ENCODE peak calls at places on chromosomes 2 and 18, in six cellular contexts. N, G, H, Y, L and O are unnamed samples.

GRCh38 chr2:17759805-17760204 is 5.9 kb downstream of the GEN1 start:
- DNase-seq in N (no peak), G (no peak), H (no peak), Y (no peak), L (no peak), O (no peak)

GRCh38 chr18:54822872-54823845 is 5.1 kb upstream of the RAB27B start:
- DNase-seq in N (peak; percentile 46), G (peak; percentile 34), H (no peak), Y (no peak), L (no peak), O (peak; percentile 79)

GRCh38 chr2:170554278-170554955 is 160.7 kb upstream of the SP5 start:
- DNase-seq in N (no peak), G (no peak), H (no peak), Y (no peak), L (no peak), O (no peak)

GRCh38 chr2:44038277-44038676 is 42.5 kb upstream of the LRPPRC start:
- DNase-seq in N (no peak), G (no peak), H (no peak), Y (no peak), L (no peak), O (no peak)

GRCh38 chr2:230011617-230012016 is 57.1 kb downstream of the SLC16A14 start:
- DNase-seq in N (no peak), G (no peak), H (no peak), Y (no peak), L (no peak), O (no peak)

GRCh38 chr2:159213296-159213695 is 73.2 kb downstream of the WDSUB1 start:
- DNase-seq in N (no peak), G (no peak), H (no peak), Y (no peak), L (no peak), O (no peak)

GRCh38 chr2:28821295-28821958 is 10.8 kb downstream of the SPDYA start:
- DNase-seq in N (peak; percentile 74), G (peak; percentile 72), H (peak; percentile 67), Y (peak; percentile 57), L (peak; percentile 25), O (peak; percentile 75)

GRCh38 chr2:162967137-162967536 is 128.6 kb upstream of the KCNH7 start:
- DNase-seq in N (no peak), G (no peak), H (no peak), Y (peak; percentile 22), L (no peak), O (no peak)

GRCh38 chr18:48852292-48852691 is 98.5 kb downstream of the SMAD7 start:
- DNase-seq in N (no peak), G (no peak), H (no peak), Y (no peak), L (no peak), O (no peak)

GRCh38 chr18:48852792-48853191 is 98.0 kb downstream of the SMAD7 start:
- DNase-seq in N (no peak), G (no peak), H (no peak), Y (no peak), L (no peak), O (no peak)

GRCh38 chr18:48854780-48855179 is 96.0 kb downstream of the SMAD7 start:
- DNase-seq in N (no peak), G (no peak), H (no peak), Y (no peak), L (no peak), O (no peak)

GRCh38 chr18:48851563-48851962 is 99.2 kb downstream of the SMAD7 start:
- DNase-seq in N (no peak), G (no peak), H (no peak), Y (peak; percentile 66), L (no peak), O (no peak)

GRCh38 chr18:48853588-48853987 is 97.2 kb downstream of the SMAD7 start:
- DNase-seq in N (no peak), G (no peak), H (no peak), Y (peak; percentile 82), L (no peak), O (no peak)
- TF ChIP-seq SIN3A in N (no peak), G (no peak), H (no peak), Y (no peak), L (no peak), O (no peak)

DNA sequence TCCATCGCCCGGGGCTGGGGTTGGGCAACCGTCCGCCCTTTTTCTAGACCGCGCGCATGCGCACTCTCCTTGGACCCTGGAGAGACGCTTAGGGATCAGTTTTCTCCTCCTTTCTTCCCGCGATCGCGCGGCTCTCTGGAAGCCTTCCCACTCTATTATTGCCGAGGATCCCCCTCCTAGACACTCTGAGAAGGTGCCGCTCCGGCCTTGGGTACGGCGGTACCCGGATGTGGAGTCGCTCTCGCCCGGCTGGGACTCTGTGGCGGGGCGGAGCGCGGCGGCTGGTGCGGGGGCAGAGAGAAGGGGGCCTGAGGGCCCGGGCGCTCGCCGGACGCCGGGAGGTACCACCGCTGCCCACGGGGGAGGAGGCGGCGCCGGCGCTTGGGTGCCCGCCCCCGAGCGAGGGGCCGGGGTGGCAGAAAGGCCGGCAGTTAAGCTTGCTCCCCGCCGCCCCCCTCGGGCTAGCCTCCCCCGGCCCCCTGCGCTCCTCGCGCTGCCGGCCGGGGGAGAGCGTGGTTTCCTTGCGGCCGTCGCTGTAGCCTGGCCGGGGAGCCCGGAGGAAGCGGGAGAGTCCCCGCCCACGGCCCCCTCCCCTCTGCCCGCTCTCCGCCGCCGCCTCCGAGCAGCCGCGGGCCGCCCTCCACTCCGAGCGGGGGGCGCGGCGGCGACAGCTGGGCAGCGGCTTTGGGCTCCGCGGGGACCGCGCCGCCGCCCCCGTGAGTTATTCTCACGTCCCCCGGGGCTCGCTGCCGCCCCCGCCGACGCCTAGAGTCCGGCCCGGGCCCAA is at the start of gene MIB1:
- DNase-seq in N (peak; percentile 64), G (peak; percentile 89), H (no peak), Y (peak; percentile 96), L (peak; percentile 83), O (no peak)
- TF ChIP-seq SIN3A in N (peak; percentile 61), G (peak; percentile 34), H (peak; percentile 30), Y (no peak), L (no peak), O (no peak)

DNA sequence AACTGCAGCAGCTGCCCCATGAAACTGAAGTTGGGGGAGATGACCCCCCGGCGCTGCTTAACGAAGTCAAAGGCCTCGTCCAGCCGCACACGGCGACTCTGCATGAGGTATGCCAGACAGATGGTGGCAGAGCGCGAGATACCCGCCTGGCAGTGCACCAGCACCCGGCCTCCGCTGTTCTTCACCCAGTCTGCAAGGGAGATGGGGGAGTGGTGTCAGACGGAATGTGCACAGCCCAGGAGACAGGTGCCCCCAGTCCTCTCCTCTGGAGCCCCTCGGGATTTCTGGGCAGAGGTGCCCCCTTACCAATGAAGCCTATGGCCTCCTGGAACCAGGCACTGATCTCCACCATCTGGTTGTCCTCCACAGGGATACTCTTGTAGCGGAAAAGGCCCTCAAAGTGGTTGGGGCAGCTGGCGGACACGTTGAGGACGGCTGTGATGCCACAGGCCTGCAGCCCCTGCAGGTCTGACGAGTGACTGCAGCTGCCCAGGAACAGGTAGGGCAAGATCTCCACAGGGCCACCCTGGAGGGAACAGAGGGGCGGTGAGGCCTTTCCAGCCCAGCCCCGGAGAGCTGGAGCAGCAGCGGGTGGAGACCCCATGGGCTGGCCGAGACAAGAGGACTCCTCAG is 1.3 kb downstream of the DUSP2 start:
- DNase-seq in N (no peak), G (peak; percentile 27), H (no peak), Y (no peak), L (no peak), O (no peak)
- TF ChIP-seq SIN3A in N (no peak), G (no peak), H (no peak), Y (no peak), L (no peak), O (no peak)

DNA sequence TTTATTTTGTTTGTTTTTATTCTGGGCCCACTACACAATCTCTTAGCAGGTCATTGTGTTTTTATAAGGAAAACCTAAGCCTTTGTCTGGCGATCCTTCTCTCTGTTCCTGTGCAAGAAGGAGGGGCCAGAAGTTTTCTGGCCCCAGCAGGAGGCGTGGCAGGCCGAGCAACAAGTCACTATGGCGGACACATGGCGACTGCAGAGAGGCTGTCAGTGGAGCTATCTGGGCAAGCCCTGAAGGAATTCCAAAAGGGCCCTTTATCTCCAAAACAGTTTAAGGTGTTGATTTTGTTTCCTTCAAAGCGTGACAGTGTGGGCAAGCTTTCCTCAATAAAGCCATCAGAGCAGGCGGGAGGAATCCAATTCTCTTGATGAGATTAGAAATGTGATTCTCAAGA is 118.8 kb upstream of the CTAGE1 start:
- DNase-seq in N (peak; percentile 46), G (no peak), H (no peak), Y (no peak), L (no peak), O (no peak)
- TF ChIP-seq SIN3A in N (no peak), G (no peak), H (no peak), Y (no peak), L (no peak), O (no peak)